ENCODE peak calls at places on chromosomes 1 and 21, in ten cellular contexts. X is ovary, T is lung, S is thyroid gland, V is tibial nerve, O is SK-N-SH, Q is lower lobe of right lung, C is IMR-90, Y is osteoblast, R is right atrium auricular region. Z is an unnamed sample. For H3K4me1, the result is how much of the 10 kb centered on the place peaks cover.

GRCh38 chr1:53145942-53146708 is 3.7 kb upstream of the SLC1A7 start:
- DNase-seq in V (no peak), S (no peak), T (peak), X (peak), R (peak), Y (peak), O (peak), Q (peak), C (peak), Z (peak)

GRCh38 chr1:182087951-182088350 is 26.4 kb upstream of the ZNF648 start:
- DNase-seq in V (no peak), R (no peak), T (no peak), O (no peak), S (no peak), X (no peak), Y (peak), C (no peak), Q (no peak), Z (no peak)

GRCh38 chr1:158203693-158204457 is 23.2 kb downstream of the CD1D start:
- DNase-seq in V (peak), R (no peak), T (no peak), O (peak), C (peak), Y (peak), Q (no peak), X (peak), S (no peak), Z (peak)

GRCh38 chr1:18946550-18947381 is 9.7 kb downstream of the IFFO2 start:
- DNase-seq in Y (peak), R (no peak), S (peak), Q (peak), C (no peak), O (no peak), X (no peak), V (no peak), T (no peak), Z (no peak)

GRCh38 chr1:197481101-197481500 is 213.0 kb downstream of the CRB1 start:
- DNase-seq in S (no peak), O (no peak), Q (no peak), C (no peak), X (no peak), T (no peak), V (no peak), Y (no peak), R (no peak), Z (no peak)

GRCh38 chr1:178875936-178876335 is 5.1 kb upstream of the ANGPTL1 start:
- DNase-seq in C (no peak), S (no peak), V (no peak), O (no peak), Y (no peak), T (no peak), X (no peak), Q (no peak), R (no peak), Z (no peak)

GRCh38 chr21:27772816-27773215 is 805.9 kb upstream of the ADAMTS5 start:
- DNase-seq in V (no peak), R (no peak), T (no peak), S (no peak), Q (no peak), O (no peak), C (no peak), Y (no peak), X (no peak), Z (no peak)

GRCh38 chr1:2921970-2922686 is 99.1 kb upstream of the ACTRT2 start:
- DNase-seq in S (peak), C (no peak), Y (no peak), V (peak), T (no peak), X (no peak), R (no peak), O (peak), Q (no peak), Z (no peak)

GRCh38 chr1:38153426-38154088 is 107.0 kb upstream of the POU3F1 start:
- DNase-seq in O (no peak), T (no peak), S (no peak), Q (no peak), C (no peak), X (no peak), R (no peak), Y (no peak), V (no peak), Z (no peak)

GRCh38 chr1:11823366-11824137 is 17.6 kb downstream of the CLCN6 start:
- DNase-seq in C (peak), V (no peak), Y (peak), T (no peak), O (no peak), Q (no peak), X (no peak), S (no peak), R (no peak), Z (no peak)

GRCh38 chr1:214292317-214292716 is 11.4 kb downstream of the SMYD2 start:
- DNase-seq in Y (no peak), O (no peak), Q (no peak), S (no peak), C (peak), X (no peak), V (no peak), T (no peak), R (no peak), Z (no peak)

GRCh38 chr1:91201174-91201573 is 179.3 kb upstream of the ZNF644 start:
- DNase-seq in O (no peak), C (no peak), S (no peak), X (no peak), V (no peak), T (no peak), R (no peak), Q (no peak), Y (peak), Z (no peak)

GRCh38 chr1:10779841-10780240 is 16.6 kb downstream of the CASZ1 start:
- DNase-seq in S (no peak), C (no peak), O (no peak), V (no peak), Q (peak), T (no peak), X (no peak), Y (no peak), R (no peak), Z (no peak)
- H3K4me3 ChIP-seq in S (no peak), C (no peak), O (no peak), V (no peak), Q (no peak), T (no peak), X (no peak), Y (no peak), R (no peak), Z (no peak)

GRCh38 chr21:35226960-35227741 is 178.0 kb upstream of the RUNX1 start:
- DNase-seq in C (no peak), X (no peak), Y (no peak), S (no peak), Q (no peak), R (no peak), T (no peak), O (no peak), V (no peak), Z (no peak)

GRCh38 chr21:35226302-35226701 is 177.2 kb upstream of the RUNX1 start:
- DNase-seq in O (no peak), S (no peak), X (no peak), T (no peak), Y (peak), C (peak), V (no peak), R (no peak), Q (no peak), Z (no peak)

GRCh38 chr21:35225573-35225972 is 176.5 kb upstream of the RUNX1 start:
- DNase-seq in Y (no peak), O (no peak), T (no peak), R (no peak), V (no peak), Q (no peak), S (no peak), X (no peak), C (no peak), Z (no peak)

GRCh38 chr21:35229290-35229689 is 180.2 kb upstream of the RUNX1 start:
- DNase-seq in T (no peak), V (no peak), Q (no peak), X (no peak), S (no peak), R (no peak), Y (no peak), C (no peak), O (no peak), Z (no peak)

DNA sequence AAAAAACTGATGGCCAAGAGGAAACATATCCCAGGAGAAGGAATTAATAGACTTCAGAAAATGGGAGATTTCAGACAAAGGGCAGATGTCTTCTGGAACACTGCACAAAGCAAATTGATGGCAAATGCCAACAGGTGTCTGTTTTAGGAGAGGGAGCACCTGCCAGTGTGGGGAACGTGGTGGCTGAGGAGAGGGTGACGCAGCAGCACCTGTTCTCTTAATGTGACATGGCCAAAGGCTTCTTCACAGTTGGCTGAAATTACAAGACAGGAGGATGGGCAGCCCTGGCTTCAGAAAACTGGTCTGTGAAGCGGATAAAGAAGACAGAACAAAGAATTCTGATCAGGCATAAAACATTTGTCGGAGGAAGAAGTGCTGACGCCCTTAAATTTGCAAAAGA is 178.7 kb upstream of the RUNX1 start:
- DNase-seq in Q (no peak), S (no peak), V (no peak), T (no peak), Y (no peak), C (no peak), R (no peak), O (no peak), X (no peak), Z (no peak)
- H3K4me1 ChIP-seq in Q (under half), S (under half), V (under half), T (under half), Y (under half), C (under half), R (under half), O (under half), X (under half), Z (under half)

GRCh38 chr1:92972413-92973129 is 11.3 kb upstream of the DIPK1A start:
- DNase-seq in R (no peak), T (no peak), C (no peak), S (no peak), V (no peak), Y (no peak), O (no peak), Q (no peak), X (no peak), Z (no peak)

GRCh38 chr1:92965003-92965402 is 3.7 kb upstream of the DIPK1A start:
- DNase-seq in X (no peak), C (no peak), Q (no peak), R (no peak), Y (no peak), T (no peak), V (no peak), O (no peak), S (no peak), Z (no peak)

GRCh38 chr1:92969517-92969916 is 8.3 kb upstream of the DIPK1A start:
- DNase-seq in Q (no peak), Y (no peak), O (no peak), X (no peak), T (no peak), V (no peak), R (no peak), C (no peak), S (no peak), Z (no peak)

GRCh38 chr1:92970990-92971689 is 9.9 kb upstream of the DIPK1A start:
- DNase-seq in C (no peak), S (no peak), Q (no peak), T (no peak), V (no peak), R (no peak), X (no peak), O (no peak), Y (no peak), Z (no peak)

GRCh38 chr1:92968138-92969032 is 7.1 kb upstream of the DIPK1A start:
- DNase-seq in R (no peak), Q (no peak), X (no peak), T (no peak), V (no peak), S (no peak), O (peak), Y (no peak), C (no peak), Z (no peak)
- TF ChIP-seq CTCF in R (peak), Q (peak), X (no peak), T (peak), V (peak), S (peak), O (peak), Y (peak), C (peak), Z (peak)

GRCh38 chr21:43349644-43350043 is 77.3 kb downstream of the SIK1 start:
- DNase-seq in S (no peak), R (no peak), T (no peak), X (no peak), V (no peak), C (no peak), O (no peak), Q (no peak), Y (no peak), Z (no peak)

GRCh38 chr21:43348801-43349261 is 78.1 kb downstream of the SIK1 start:
- DNase-seq in O (no peak), X (no peak), C (no peak), R (no peak), Y (no peak), V (no peak), S (no peak), Q (no peak), T (no peak), Z (no peak)

GRCh38 chr21:43347461-43347860 is 79.5 kb downstream of the SIK1 start:
- DNase-seq in O (no peak), Y (no peak), X (no peak), V (no peak), T (no peak), S (no peak), R (no peak), Q (no peak), C (no peak), Z (no peak)

GRCh38 chr21:43346551-43346950 is 80.4 kb downstream of the SIK1 start:
- DNase-seq in X (no peak), V (no peak), Y (no peak), Q (no peak), S (no peak), C (no peak), T (no peak), R (no peak), O (no peak), Z (no peak)

GRCh38 chr21:43347864-43348766 is 78.8 kb downstream of the SIK1 start:
- DNase-seq in S (no peak), C (no peak), Y (no peak), O (no peak), R (no peak), V (no peak), T (no peak), X (no peak), Q (no peak), Z (no peak)
- H3K4me3 ChIP-seq in S (no peak), C (no peak), Y (no peak), O (no peak), R (no peak), V (no peak), T (no peak), X (no peak), Q (no peak), Z (no peak)

GRCh38 chr1:43294761-43295160 is 6.0 kb upstream of the TIE1 start:
- DNase-seq in Y (no peak), C (no peak), X (no peak), V (no peak), S (no peak), T (no peak), O (no peak), Q (no peak), R (no peak), Z (no peak)
- H3K4me1 ChIP-seq in Y (under half), C (under half), X (under half), V (under half), S (half or more), T (under half), O (under half), Q (under half), R (under half), Z (under half)